ENCODE peak calls at places on chromosomes 6 and 20, in eight cellular contexts. F is DMS153; C is stimulated activated naive CD4-positive, alpha-beta T cell treated with Interleukin-2 at 50 U/mL for 16 hours; H is mucosa of descending colon; S is germinal center; U is breast epithelium; T is activated CD8-positive, alpha-beta T cell treated with anti-CD3 and anti-CD28 coated beads for 36 hours; B is activated CD8-positive, alpha-beta memory T cell treated with anti-CD3 and anti-CD28 coated beads, Interleukin-2, amount 50 U/mL, for 48 hours. D is an unnamed sample.

GRCh38 chr20:47272893-47273590 is 83.5 kb downstream of the ZMYND8 start:
- DNase-seq in F (peak), C (peak), H (no peak), S (peak), U (no peak), T (peak), B (no peak), D (no peak)

GRCh38 chr6:170269151-170269872 is 21.6 kb downstream of the DLL1 start:
- DNase-seq in F (peak), C (no peak), H (peak), S (no peak), U (no peak), T (no peak), B (no peak), D (no peak)

GRCh38 chr6:168605964-168606363 is 165.0 kb downstream of the SMOC2 start:
- DNase-seq in F (no peak), C (no peak), H (no peak), S (no peak), U (no peak), T (no peak), B (no peak), D (no peak)

GRCh38 chr6:149176971-149177667 is 140.4 kb upstream of the TAB2 start:
- DNase-seq in F (peak), C (no peak), H (no peak), S (no peak), U (no peak), T (no peak), B (no peak), D (no peak)

GRCh38 chr6:153167026-153167891 is 36.2 kb upstream of the RGS17 start:
- DNase-seq in F (no peak), C (no peak), H (no peak), S (no peak), U (no peak), T (no peak), B (no peak), D (no peak)

GRCh38 chr6:157556671-157557430 is 175.9 kb downstream of the ZDHHC14 start:
- DNase-seq in F (peak), C (no peak), H (no peak), S (peak), U (no peak), T (no peak), B (no peak), D (no peak)

GRCh38 chr20:32585011-32585518 is at the start of gene NOL4L:
- DNase-seq in F (no peak), C (peak), H (peak), S (peak), U (no peak), T (peak), B (peak), D (no peak)

GRCh38 chr20:11769825-11770224 is 147.9 kb upstream of the BTBD3 start:
- DNase-seq in F (no peak), C (no peak), H (no peak), S (no peak), U (no peak), T (no peak), B (no peak), D (no peak)

GRCh38 chr6:89917801-89918366 is 23.6 kb downstream of the GJA10 start:
- DNase-seq in F (no peak), C (no peak), H (no peak), S (no peak), U (no peak), T (no peak), B (no peak), D (no peak)